ENCODE peak calls at places on chromosomes 11 and 22, in four cellular contexts. E is endothelial cell of umbilical vein, Q is ovary, D is testis. H is an unnamed sample.
A peak's percentile ranks its signal among the peaks of the same experiment; 100 is the strongest.

GRCh38 chr11:104623518-104623917 is 274.7 kb downstream of the CASP12 start:
- DNase-seq in E (peak; percentile 32), Q (no peak), D (no peak), H (no peak)

GRCh38 chr11:35981581-35981980 is 37.7 kb downstream of the LDLRAD3 start:
- DNase-seq in E (peak; percentile 12), Q (peak; percentile 39), D (no peak), H (no peak)

GRCh38 chr11:27204527-27204926 is 158.5 kb downstream of the CCDC34 start:
- DNase-seq in E (peak; percentile 45), Q (no peak), D (peak; percentile 42), H (no peak)

GRCh38 chr11:78110830-78111229 is 28.6 kb downstream of the ALG8 start:
- DNase-seq in E (no peak), Q (no peak), D (no peak), H (no peak)

GRCh38 chr11:66289548-66290331 is 797 bp upstream of the YIF1A start:
- DNase-seq in E (no peak), Q (no peak), D (peak; percentile 77), H (no peak)

GRCh38 chr11:8063319-8063718 is 17.7 kb upstream of the TUB start:
- DNase-seq in E (no peak), Q (no peak), D (peak; percentile 74), H (no peak)

GRCh38 chr22:22109693-22110466 is 127.3 kb upstream of the TOP3B start:
- DNase-seq in E (no peak), Q (no peak), D (no peak), H (no peak)

GRCh38 chr22:48448821-48449220 is 1378.9 kb downstream of the BRD1 start:
- DNase-seq in E (no peak), Q (peak; percentile 7), D (no peak), H (peak; percentile 30)

GRCh38 chr11:63762662-63763505 is 5.7 kb downstream of the ZFTA start:
- DNase-seq in E (peak; percentile 20), Q (peak; percentile 84), D (no peak), H (peak; percentile 61)

GRCh38 chr11:37109205-37109585 is 511.2 kb upstream of the RAG2 start:
- DNase-seq in E (no peak), Q (no peak), D (no peak), H (no peak)

GRCh38 chr11:45852018-45852711 is 4.9 kb downstream of the CRY2 start:
- DNase-seq in E (no peak), Q (no peak), D (no peak), H (no peak)

GRCh38 chr11:30322826-30323710 is at the start of gene ARL14EP:
- DNase-seq in E (peak; percentile 94), Q (peak; percentile 93), D (peak; percentile 97), H (peak; percentile 93)
- TF ChIP-seq POLR2A in E (peak; percentile 86), Q (peak; percentile 75), D (no peak), H (peak; percentile 94)

GRCh38 chr11:75100314-75100713 is 3.6 kb upstream of the OR2AT4 start:
- DNase-seq in E (no peak), Q (no peak), D (no peak), H (no peak)

GRCh38 chr11:75107187-75107586 is 10.5 kb upstream of the OR2AT4 start:
- DNase-seq in E (no peak), Q (no peak), D (no peak), H (no peak)

GRCh38 chr11:75101424-75102128 is 4.9 kb upstream of the OR2AT4 start:
- DNase-seq in E (no peak), Q (no peak), D (no peak), H (no peak)

GRCh38 chr11:75105462-75105925 is 8.8 kb upstream of the OR2AT4 start:
- DNase-seq in E (no peak), Q (no peak), D (peak; percentile 47), H (no peak)

DNA sequence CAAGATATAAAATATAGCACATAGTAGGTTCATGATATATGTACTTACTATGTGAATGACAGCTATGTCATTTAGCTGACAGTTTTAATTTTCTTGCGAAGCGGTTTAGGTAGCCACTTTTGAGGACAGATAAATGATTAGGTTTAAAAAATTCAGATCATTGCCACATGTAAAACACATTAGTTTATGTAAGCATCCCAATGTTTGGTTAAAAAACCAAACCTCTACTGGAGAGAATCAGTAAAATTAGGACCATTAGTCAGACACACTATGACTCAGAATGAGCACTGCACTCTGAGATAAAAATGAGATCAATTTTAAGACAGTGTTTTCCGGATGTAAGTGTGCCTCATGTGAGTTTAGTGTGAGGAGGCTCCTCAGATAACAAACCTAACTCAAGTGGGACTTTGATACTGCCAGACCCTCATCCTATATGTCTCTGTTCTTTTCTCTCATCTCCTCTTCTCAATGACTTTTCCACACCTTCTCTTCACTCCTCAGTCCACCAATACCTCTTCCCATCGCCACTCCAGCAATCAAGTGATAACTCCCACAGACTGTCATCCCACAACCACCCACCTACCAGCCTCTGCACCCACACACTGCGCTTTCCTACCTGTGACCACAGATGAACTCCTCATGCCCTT is 6.8 kb upstream of the OR2AT4 start:
- DNase-seq in E (no peak), Q (no peak), D (no peak), H (no peak)
- TF ChIP-seq POLR2A in E (no peak), Q (no peak), D (no peak), H (no peak)

GRCh38 chr22:29767289-29768051 is at the start of gene UQCR10:
- DNase-seq in E (no peak), Q (peak; percentile 94), D (peak; percentile 96), H (peak; percentile 92)

GRCh38 chr22:29769723-29770321 is 2.7 kb downstream of the UQCR10 start:
- DNase-seq in E (no peak), Q (no peak), D (no peak), H (no peak)

GRCh38 chr22:29766632-29767288 is at the start of gene ZMAT5:
- DNase-seq in E (peak; percentile 96), Q (peak; percentile 93), D (peak; percentile 98), H (peak; percentile 96)

GRCh38 chr22:29765905-29766631 is 739 bp downstream of the ZMAT5 start:
- DNase-seq in E (no peak), Q (no peak), D (peak; percentile 26), H (no peak)

DNA sequence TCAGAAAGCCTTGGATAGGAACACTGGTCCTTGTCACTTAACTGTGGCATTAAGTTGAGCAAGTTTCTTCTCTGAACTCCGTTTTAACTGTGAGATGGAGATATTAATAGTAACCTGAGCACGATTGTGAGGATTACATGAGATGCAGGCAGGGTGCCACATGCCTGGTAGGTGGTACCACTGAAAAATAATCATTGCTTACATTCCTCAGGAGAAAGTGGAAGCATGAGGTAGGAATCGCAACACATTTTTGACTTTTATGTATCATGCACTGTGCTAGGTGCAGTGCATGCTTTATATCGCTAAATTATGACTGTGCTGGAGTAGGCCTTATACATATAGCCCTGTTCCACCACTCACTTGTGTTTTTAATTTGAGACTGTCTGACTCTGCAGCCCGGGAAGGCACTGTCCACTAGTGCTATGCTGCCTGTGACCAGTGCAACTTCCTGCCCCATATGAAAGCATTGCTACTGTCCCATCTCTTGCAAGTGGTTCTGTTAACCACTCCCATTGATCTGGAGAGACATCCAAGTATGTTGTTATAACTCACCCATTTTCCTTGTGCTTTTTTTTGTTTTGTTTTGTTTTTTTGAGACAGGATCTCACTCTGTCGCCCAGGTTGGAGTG is 997 bp downstream of the UQCR10 start:
- DNase-seq in E (no peak), Q (no peak), D (no peak), H (no peak)
- TF ChIP-seq POLR2A in E (no peak), Q (no peak), D (no peak), H (no peak)

GRCh38 chr22:20955548-20955947 is 11.5 kb upstream of the AIFM3 start:
- DNase-seq in E (no peak), Q (no peak), D (no peak), H (no peak)

GRCh38 chr22:20957691-20958440 is 9.2 kb upstream of the AIFM3 start:
- DNase-seq in E (no peak), Q (no peak), D (no peak), H (no peak)

GRCh38 chr22:20953668-20954500 is 13.2 kb upstream of the AIFM3 start:
- DNase-seq in E (no peak), Q (no peak), D (no peak), H (no peak)

GRCh38 chr22:20957118-20957690 is 9.9 kb upstream of the AIFM3 start:
- DNase-seq in E (no peak), Q (peak; percentile 60), D (no peak), H (peak; percentile 52)

GRCh38 chr22:20956258-20957117 is 10.6 kb upstream of the AIFM3 start:
- DNase-seq in E (no peak), Q (no peak), D (no peak), H (no peak)
- TF ChIP-seq POLR2A in E (no peak), Q (no peak), D (no peak), H (no peak)

DNA sequence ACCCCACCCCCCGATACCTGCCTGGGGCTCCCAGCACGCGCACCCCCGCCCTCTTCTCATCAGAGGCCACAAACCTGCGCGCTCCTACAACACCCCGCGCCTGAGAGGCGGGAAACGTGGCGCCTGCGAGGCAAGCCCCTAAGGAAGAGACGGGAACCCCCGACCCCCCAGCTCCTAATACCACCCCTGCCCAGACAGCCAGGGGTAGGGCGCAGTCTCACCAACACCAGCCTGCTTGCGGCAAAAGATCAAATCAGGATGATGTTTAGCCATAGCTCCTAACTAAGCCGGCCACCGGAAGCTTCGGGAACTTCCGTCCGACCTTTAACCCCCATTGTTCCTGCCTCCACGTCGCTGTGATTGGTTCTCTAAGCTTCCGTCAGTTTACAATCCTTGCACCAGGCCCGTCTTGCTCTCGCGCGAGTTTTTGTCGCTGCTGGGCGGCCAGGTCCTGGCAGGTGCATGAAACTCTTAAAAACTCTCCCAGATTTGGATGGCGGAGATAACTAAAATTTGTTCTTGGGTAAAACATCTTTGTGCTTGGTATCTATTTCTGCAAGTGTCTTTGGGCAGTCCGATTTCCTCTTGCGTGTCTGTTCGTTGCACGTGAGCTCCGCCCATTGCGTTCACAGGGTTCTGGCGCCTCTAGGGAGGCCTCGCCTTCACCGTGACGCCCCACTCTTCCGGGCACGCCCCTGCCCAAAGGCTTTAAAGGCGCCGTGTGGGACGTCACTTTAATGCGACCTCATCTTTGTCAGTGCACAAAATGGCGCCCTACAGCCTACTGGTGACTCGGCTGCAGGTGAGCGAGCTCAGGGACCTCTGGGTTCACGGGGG is at the start of the genes ACO2 and PHF5A:
- DNase-seq in E (peak; percentile 99), Q (peak; percentile 98), D (peak; percentile 98), H (peak; percentile 98)
- TF ChIP-seq POLR2A in E (peak; percentile 64), Q (peak; percentile 54), D (no peak), H (peak; percentile 61)

GRCh38 chr11:69290791-69291190 is 3.2 kb upstream of the MYEOV start:
- DNase-seq in E (no peak), Q (no peak), D (no peak), H (no peak)

GRCh38 chr11:69288883-69289242 is 5.1 kb upstream of the MYEOV start:
- DNase-seq in E (no peak), Q (no peak), D (no peak), H (no peak)

GRCh38 chr11:69285766-69286165 is 8.2 kb upstream of the MYEOV start:
- DNase-seq in E (no peak), Q (no peak), D (no peak), H (no peak)

GRCh38 chr11:69286358-69287327 is 7.3 kb upstream of the MYEOV start:
- DNase-seq in E (no peak), Q (no peak), D (no peak), H (no peak)

GRCh38 chr11:69287968-69288882 is 5.7 kb upstream of the MYEOV start:
- DNase-seq in E (no peak), Q (no peak), D (no peak), H (no peak)
- TF ChIP-seq POLR2A in E (no peak), Q (no peak), D (no peak), H (no peak)

GRCh38 chr11:3143136-3143880 is 21.8 kb downstream of the OSBPL5 start:
- DNase-seq in E (no peak), Q (no peak), D (no peak), H (no peak)
- TF ChIP-seq POLR2A in E (no peak), Q (no peak), D (no peak), H (no peak)

H was measured in right lobe of liver.